ENCODE peak calls at places on chromosomes 5 and 9, in four cellular contexts. One of them, this sample, is unnamed.

GRCh38 chr5:151628112-151628823 is 37.1 kb upstream of the FAT2 start:
- DNase-seq in AG10803: peak
- DNase-seq in testis: no peak
- DNase-seq in stomach: no peak
- DNase-seq in this sample: no peak

GRCh38 chr5:55360190-55360589 is 52.4 kb downstream of the MTREX start:
- DNase-seq in stomach: no peak
- DNase-seq in testis: no peak
- DNase-seq in AG10803: peak
- DNase-seq in this sample: peak

GRCh38 chr9:20646656-20647055 is 24.4 kb upstream of the MLLT3 start:
- DNase-seq in stomach: no peak
- DNase-seq in testis: no peak
- DNase-seq in AG10803: no peak
- DNase-seq in this sample: no peak

GRCh38 chr5:33789558-33789957 is 102.2 kb downstream of the ADAMTS12 start:
- DNase-seq in testis: no peak
- DNase-seq in stomach: no peak
- DNase-seq in AG10803: peak
- DNase-seq in this sample: no peak

GRCh38 chr5:25515525-25515924 is 870.7 kb upstream of the CDH10 start:
- DNase-seq in testis: no peak
- DNase-seq in stomach: no peak
- DNase-seq in AG10803: no peak
- DNase-seq in this sample: no peak

GRCh38 chr5:124908603-124909451 is 162.4 kb upstream of the ZNF608 start:
- DNase-seq in AG10803: peak
- DNase-seq in testis: no peak
- DNase-seq in stomach: peak
- DNase-seq in this sample: peak

GRCh38 chr9:7266911-7267555 is 509.3 kb downstream of the KDM4C start:
- DNase-seq in stomach: no peak
- DNase-seq in testis: no peak
- DNase-seq in AG10803: no peak
- DNase-seq in this sample: no peak

GRCh38 chr9:2036844-2037243 is 21.7 kb downstream of the SMARCA2 start:
- DNase-seq in stomach: no peak
- DNase-seq in AG10803: no peak
- DNase-seq in testis: no peak
- DNase-seq in this sample: no peak

GRCh38 chr9:109143881-109144562 is 23.0 kb downstream of the FRRS1L start:
- DNase-seq in testis: no peak
- DNase-seq in stomach: no peak
- DNase-seq in AG10803: peak
- DNase-seq in this sample: peak

GRCh38 chr9:130825051-130825651 is 9.9 kb upstream of the ABL1 start:
- DNase-seq in testis: peak
- DNase-seq in AG10803: peak
- DNase-seq in stomach: no peak
- DNase-seq in this sample: no peak

GRCh38 chr5:56099346-56099745 is 104.6 kb upstream of the IL6ST start:
- DNase-seq in stomach: no peak
- DNase-seq in testis: no peak
- DNase-seq in AG10803: peak
- DNase-seq in this sample: peak

GRCh38 chr5:79613571-79613970 is 1.3 kb downstream of the TENT2 start:
- DNase-seq in stomach: no peak
- DNase-seq in AG10803: no peak
- DNase-seq in testis: no peak
- DNase-seq in this sample: no peak

GRCh38 chr5:79605560-79605959 is 6.7 kb upstream of the TENT2 start:
- DNase-seq in testis: no peak
- DNase-seq in AG10803: no peak
- DNase-seq in stomach: no peak
- DNase-seq in this sample: no peak

GRCh38 chr5:79612667-79613190 is 488 bp downstream of the TENT2 start:
- DNase-seq in AG10803: no peak
- DNase-seq in testis: no peak
- DNase-seq in stomach: no peak
- DNase-seq in this sample: no peak

GRCh38 chr5:79611046-79611829 is 1.0 kb upstream of the TENT2 start:
- DNase-seq in AG10803: no peak
- DNase-seq in testis: no peak
- DNase-seq in stomach: no peak
- DNase-seq in this sample: no peak
- H3K4me3 ChIP-seq in AG10803: peak
- H3K4me3 ChIP-seq in testis: peak
- H3K4me3 ChIP-seq in stomach: peak
- H3K4me3 ChIP-seq in this sample: peak

GRCh38 chr5:169511708-169512107 is 71.9 kb upstream of the SPDL1 start:
- DNase-seq in testis: no peak
- DNase-seq in AG10803: no peak
- DNase-seq in stomach: no peak
- DNase-seq in this sample: no peak
- TF ChIP-seq CTCF in testis: no peak
- TF ChIP-seq CTCF in AG10803: peak
- TF ChIP-seq CTCF in stomach: no peak
- TF ChIP-seq CTCF in this sample: no peak

GRCh38 chr5:126506079-126506478 is 82.9 kb downstream of the GRAMD2B start:
- DNase-seq in testis: no peak
- DNase-seq in stomach: no peak
- DNase-seq in AG10803: no peak
- DNase-seq in this sample: no peak

GRCh38 chr5:126509339-126509738 is 85.7 kb downstream of the ALDH7A1 start:
- DNase-seq in testis: peak
- DNase-seq in stomach: no peak
- DNase-seq in AG10803: no peak
- DNase-seq in this sample: no peak

GRCh38 chr5:126511961-126512360 is 83.1 kb downstream of the ALDH7A1 start:
- DNase-seq in testis: no peak
- DNase-seq in stomach: no peak
- DNase-seq in AG10803: no peak
- DNase-seq in this sample: no peak

GRCh38 chr5:126508962-126509279 is 85.7 kb downstream of the GRAMD2B start:
- DNase-seq in AG10803: no peak
- DNase-seq in testis: peak
- DNase-seq in stomach: no peak
- DNase-seq in this sample: no peak

GRCh38 chr5:126508251-126508961 is 85.2 kb downstream of the GRAMD2B start:
- DNase-seq in testis: no peak
- DNase-seq in stomach: no peak
- DNase-seq in AG10803: no peak
- DNase-seq in this sample: no peak
- H3K4me3 ChIP-seq in testis: no peak
- H3K4me3 ChIP-seq in stomach: no peak
- H3K4me3 ChIP-seq in AG10803: no peak
- H3K4me3 ChIP-seq in this sample: no peak

DNA sequence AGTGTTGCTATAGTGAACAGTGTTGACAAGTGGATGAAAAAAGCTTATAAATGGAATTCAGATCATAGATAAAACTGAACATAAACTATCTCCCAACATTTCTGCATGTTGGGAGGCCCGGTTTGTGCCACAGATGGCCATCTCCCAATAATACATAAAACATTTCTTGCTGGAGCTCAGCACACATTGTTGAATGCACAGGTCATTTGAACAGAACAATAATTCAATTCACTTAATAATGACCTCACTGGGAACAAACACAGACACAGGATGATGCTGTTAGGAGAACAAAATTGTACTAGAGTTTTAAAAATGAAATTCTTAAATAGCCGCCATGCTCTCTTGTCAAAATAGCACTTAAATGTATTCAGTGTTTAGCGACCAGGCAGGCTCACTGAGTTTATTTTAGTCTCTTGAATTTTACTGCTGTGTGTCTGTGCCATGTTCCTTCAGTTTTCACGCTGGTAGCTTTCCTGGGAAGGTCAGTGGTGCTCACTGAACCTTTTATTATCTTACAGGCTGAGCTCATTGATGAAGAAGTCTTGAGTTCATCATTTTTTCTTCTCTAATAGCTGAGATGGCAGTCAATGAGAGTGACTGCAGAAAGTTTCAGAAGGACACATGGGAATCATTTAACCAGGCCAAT is 85.0 kb upstream of the SSBP2 start:
- DNase-seq in AG10803: peak
- DNase-seq in testis: no peak
- DNase-seq in stomach: no peak
- DNase-seq in this sample: no peak
- TF ChIP-seq CTCF in AG10803: no peak
- TF ChIP-seq CTCF in testis: no peak
- TF ChIP-seq CTCF in stomach: no peak
- TF ChIP-seq CTCF in this sample: no peak

GRCh38 chr5:173573126-173573960 is 43.1 kb downstream of the BOD1 start:
- DNase-seq in AG10803: peak
- DNase-seq in testis: peak
- DNase-seq in stomach: peak
- DNase-seq in this sample: peak
- H3K4me3 ChIP-seq in AG10803: peak
- H3K4me3 ChIP-seq in testis: no peak
- H3K4me3 ChIP-seq in stomach: no peak
- H3K4me3 ChIP-seq in this sample: peak

GRCh38 chr5:133959643-133960042 is 8.8 kb downstream of the C5orf15 start:
- DNase-seq in AG10803: no peak
- DNase-seq in testis: no peak
- DNase-seq in stomach: no peak
- DNase-seq in this sample: no peak
- TF ChIP-seq CTCF in AG10803: no peak
- TF ChIP-seq CTCF in testis: no peak
- TF ChIP-seq CTCF in stomach: no peak
- TF ChIP-seq CTCF in this sample: no peak

GRCh38 chr5:175059687-175060194 is 335.4 kb downstream of the MSX2 start:
- DNase-seq in stomach: no peak
- DNase-seq in testis: peak
- DNase-seq in AG10803: peak
- DNase-seq in this sample: no peak
- H3K4me3 ChIP-seq in stomach: peak
- H3K4me3 ChIP-seq in testis: peak
- H3K4me3 ChIP-seq in AG10803: no peak
- H3K4me3 ChIP-seq in this sample: no peak

This sample was measured in foreskin fibroblast.